ENCODE peak calls at places on chromosomes 1 and 21, in five cellular contexts. T, N, V, L and G are unnamed samples.

GRCh38 chr1:206679738-206680211 is 4.9 kb upstream of the MAPKAPK2 start:
- DNase-seq in T (no peak), N (no peak), L (no peak), V (no peak), G (no peak)

GRCh38 chr1:245086389-245086969 is 68.3 kb upstream of the KIF26B start:
- DNase-seq in N (no peak), T (no peak), L (no peak), V (no peak), G (no peak)

GRCh38 chr1:70017770-70018169 is 187.6 kb downstream of the LRRC40 start:
- DNase-seq in T (no peak), L (no peak), V (no peak), N (no peak), G (no peak)

GRCh38 chr1:110647254-110647891 is 27.4 kb downstream of the KCNA3 start:
- DNase-seq in N (no peak), V (no peak), T (no peak), L (no peak), G (no peak)

GRCh38 chr1:52825868-52826267 is 16.7 kb upstream of the ZYG11A start:
- DNase-seq in V (no peak), N (no peak), L (no peak), T (no peak), G (no peak)

GRCh38 chr1:225653463-225654276 is 747 bp upstream of the ENAH start:
- DNase-seq in T (peak), L (peak), V (peak), N (peak), G (no peak)

GRCh38 chr1:23619299-23620188 is 60.2 kb upstream of the ID3 start:
- DNase-seq in L (no peak), V (no peak), T (no peak), N (peak), G (no peak)

GRCh38 chr1:98677288-98677687 is 15.8 kb downstream of the SNX7 start:
- DNase-seq in V (no peak), T (no peak), N (no peak), L (no peak), G (no peak)

GRCh38 chr1:59553381-59553780 is 256.5 kb downstream of the FGGY start:
- DNase-seq in N (no peak), T (no peak), L (no peak), V (no peak), G (no peak)

GRCh38 chr1:204997616-204998015 is 45.4 kb upstream of the CNTN2 start:
- DNase-seq in L (no peak), T (no peak), V (no peak), N (no peak), G (no peak)

GRCh38 chr1:21865943-21866628 is 54.0 kb downstream of the LDLRAD2 start:
- DNase-seq in V (no peak), L (no peak), T (no peak), N (no peak), G (no peak)

GRCh38 chr1:30824736-30825429 is 67.3 kb upstream of the LAPTM5 start:
- DNase-seq in L (no peak), N (no peak), V (no peak), T (no peak), G (no peak)

GRCh38 chr1:208192989-208193388 is 51.2 kb downstream of the PLXNA2 start:
- DNase-seq in L (no peak), V (no peak), T (no peak), N (no peak), G (no peak)

GRCh38 chr1:2580691-2581090 is 5.9 kb upstream of the PRXL2B start:
- DNase-seq in N (no peak), V (no peak), L (no peak), T (no peak), G (no peak)

GRCh38 chr1:208010487-208011079 is 99.7 kb upstream of the CD34 start:
- DNase-seq in T (no peak), L (no peak), V (no peak), N (no peak), G (no peak)

GRCh38 chr1:222048030-222048632 is 306.2 kb upstream of the DUSP10 start:
- DNase-seq in T (no peak), V (no peak), L (no peak), N (no peak), G (no peak)

GRCh38 chr1:197200468-197200899 is 54.0 kb upstream of the ASPM start:
- DNase-seq in T (peak), L (no peak), N (no peak), V (no peak), G (peak)

GRCh38 chr1:25565188-25565591 is 21.8 kb downstream of the LDLRAP1 start:
- DNase-seq in L (no peak), N (no peak), T (no peak), V (no peak), G (no peak)

GRCh38 chr21:37917612-37918011 is 1.4 kb upstream of the KCNJ6 start:
- DNase-seq in T (no peak), L (no peak), V (no peak), N (no peak), G (no peak)

GRCh38 chr1:23568608-23569383 is 9.5 kb upstream of the ID3 start:
- DNase-seq in N (no peak), L (no peak), V (no peak), T (no peak), G (no peak)

GRCh38 chr1:8259498-8260290 is 58.2 kb upstream of the SLC45A1 start:
- DNase-seq in V (no peak), N (no peak), L (no peak), T (no peak), G (peak)

GRCh38 chr1:39178541-39179431 is 25.7 kb upstream of the MACF1 start:
- DNase-seq in T (no peak), N (no peak), L (peak), V (peak), G (no peak)

GRCh38 chr1:222038971-222039370 is 297.1 kb upstream of the DUSP10 start:
- DNase-seq in L (no peak), V (no peak), N (no peak), T (no peak), G (no peak)

GRCh38 chr1:92230736-92231135 is 13.0 kb downstream of the C1orf146 start:
- DNase-seq in T (no peak), L (no peak), V (no peak), N (no peak), G (no peak)

GRCh38 chr1:86741947-86742572 is 37.7 kb downstream of the SH3GLB1 start:
- DNase-seq in L (no peak), V (no peak), T (peak), N (peak), G (peak)

GRCh38 chr1:32052887-32053286 is 19.9 kb upstream of the TMEM39B start:
- DNase-seq in L (no peak), T (no peak), V (no peak), N (no peak), G (no peak)

GRCh38 chr1:237220243-237220642 is 178.3 kb downstream of the RYR2 start:
- DNase-seq in N (no peak), T (no peak), L (no peak), V (no peak), G (no peak)

GRCh38 chr1:229579101-229579651 is 20.7 kb upstream of the ABCB10 start:
- DNase-seq in V (no peak), N (no peak), T (peak), L (no peak), G (peak)

GRCh38 chr1:182703539-182703938 is 19.2 kb upstream of the RGS8 start:
- DNase-seq in N (no peak), L (no peak), T (no peak), V (no peak), G (no peak)

GRCh38 chr1:36359911-36360310 is 25.8 kb downstream of the STK40 start:
- DNase-seq in L (no peak), V (no peak), N (peak), T (no peak), G (no peak)

GRCh38 chr1:170410391-170411146 is 121.4 kb upstream of the GORAB start:
- DNase-seq in N (no peak), T (no peak), L (no peak), V (no peak), G (no peak)

GRCh38 chr1:94553323-94553730 is 11.8 kb upstream of the F3 start:
- DNase-seq in V (no peak), L (no peak), T (no peak), N (no peak), G (no peak)

GRCh38 chr1:184975208-184975875 is 1.0 kb upstream of the NIBAN1 start:
- DNase-seq in L (no peak), N (no peak), V (no peak), T (no peak), G (no peak)